ENCODE peak calls at places on chromosome 5, in nine cellular contexts. One of them, this sample, is unnamed.

GRCh38 chr5:171850354-171850947 is 64.8 kb downstream of the SMIM23 start:
- DNase-seq in ovary: no peak
- DNase-seq in endothelial cell of umbilical vein: no peak
- DNase-seq in adrenal gland: no peak
- DNase-seq in heart left ventricle: no peak
- DNase-seq in suprapubic skin: no peak
- DNase-seq in gastrocnemius medialis: peak
- DNase-seq in HCT116: peak
- DNase-seq in esophagus squamous epithelium: no peak
- DNase-seq in this sample: peak

GRCh38 chr5:151237685-151238084 is 13.8 kb upstream of the CCDC69 start:
- DNase-seq in ovary: no peak
- DNase-seq in adrenal gland: no peak
- DNase-seq in suprapubic skin: no peak
- DNase-seq in endothelial cell of umbilical vein: no peak
- DNase-seq in HCT116: no peak
- DNase-seq in esophagus squamous epithelium: no peak
- DNase-seq in heart left ventricle: no peak
- DNase-seq in gastrocnemius medialis: no peak
- DNase-seq in this sample: no peak

GRCh38 chr5:17218353-17219005 is 1.0 kb downstream of the BASP1 start:
- DNase-seq in esophagus squamous epithelium: no peak
- DNase-seq in endothelial cell of umbilical vein: peak
- DNase-seq in suprapubic skin: no peak
- DNase-seq in adrenal gland: peak
- DNase-seq in ovary: peak
- DNase-seq in gastrocnemius medialis: no peak
- DNase-seq in heart left ventricle: no peak
- DNase-seq in HCT116: no peak
- DNase-seq in this sample: peak

GRCh38 chr5:159838551-159839222 is 77.6 kb upstream of the ADRA1B start:
- DNase-seq in heart left ventricle: no peak
- DNase-seq in gastrocnemius medialis: no peak
- DNase-seq in HCT116: no peak
- DNase-seq in adrenal gland: no peak
- DNase-seq in esophagus squamous epithelium: no peak
- DNase-seq in ovary: no peak
- DNase-seq in suprapubic skin: no peak
- DNase-seq in endothelial cell of umbilical vein: no peak
- DNase-seq in this sample: no peak

GRCh38 chr5:154648706-154649105 is 106.5 kb upstream of the LARP1 start:
- DNase-seq in esophagus squamous epithelium: no peak
- DNase-seq in heart left ventricle: no peak
- DNase-seq in HCT116: no peak
- DNase-seq in suprapubic skin: no peak
- DNase-seq in gastrocnemius medialis: peak
- DNase-seq in adrenal gland: peak
- DNase-seq in ovary: no peak
- DNase-seq in endothelial cell of umbilical vein: no peak
- DNase-seq in this sample: no peak

GRCh38 chr5:32646570-32646969 is 61.2 kb downstream of the SUB1 start:
- DNase-seq in gastrocnemius medialis: no peak
- DNase-seq in ovary: no peak
- DNase-seq in endothelial cell of umbilical vein: no peak
- DNase-seq in HCT116: no peak
- DNase-seq in esophagus squamous epithelium: no peak
- DNase-seq in heart left ventricle: no peak
- DNase-seq in adrenal gland: no peak
- DNase-seq in suprapubic skin: no peak
- DNase-seq in this sample: no peak

GRCh38 chr5:91345466-91345865 is 37.7 kb downstream of the ARRDC3 start:
- DNase-seq in HCT116: no peak
- DNase-seq in gastrocnemius medialis: no peak
- DNase-seq in ovary: no peak
- DNase-seq in heart left ventricle: no peak
- DNase-seq in esophagus squamous epithelium: no peak
- DNase-seq in suprapubic skin: no peak
- DNase-seq in endothelial cell of umbilical vein: no peak
- DNase-seq in adrenal gland: no peak
- DNase-seq in this sample: no peak

GRCh38 chr5:91643796-91644195 is 260.7 kb upstream of the ARRDC3 start:
- DNase-seq in suprapubic skin: no peak
- DNase-seq in gastrocnemius medialis: no peak
- DNase-seq in adrenal gland: no peak
- DNase-seq in esophagus squamous epithelium: no peak
- DNase-seq in endothelial cell of umbilical vein: no peak
- DNase-seq in HCT116: no peak
- DNase-seq in heart left ventricle: no peak
- DNase-seq in ovary: no peak
- DNase-seq in this sample: no peak

GRCh38 chr5:153158608-153159007 is 331.9 kb upstream of the GRIA1 start:
- DNase-seq in gastrocnemius medialis: no peak
- DNase-seq in ovary: no peak
- DNase-seq in HCT116: no peak
- DNase-seq in adrenal gland: no peak
- DNase-seq in endothelial cell of umbilical vein: no peak
- DNase-seq in esophagus squamous epithelium: no peak
- DNase-seq in heart left ventricle: no peak
- DNase-seq in suprapubic skin: no peak
- DNase-seq in this sample: no peak

GRCh38 chr5:42854795-42855194 is 43.1 kb upstream of the SELENOP start:
- DNase-seq in ovary: no peak
- DNase-seq in suprapubic skin: no peak
- DNase-seq in adrenal gland: no peak
- DNase-seq in esophagus squamous epithelium: no peak
- DNase-seq in endothelial cell of umbilical vein: no peak
- DNase-seq in heart left ventricle: no peak
- DNase-seq in gastrocnemius medialis: no peak
- DNase-seq in HCT116: no peak
- DNase-seq in this sample: no peak

GRCh38 chr5:168916266-168916665 is 337.1 kb upstream of the PANK3 start:
- DNase-seq in esophagus squamous epithelium: no peak
- DNase-seq in gastrocnemius medialis: peak
- DNase-seq in adrenal gland: peak
- DNase-seq in heart left ventricle: no peak
- DNase-seq in ovary: peak
- DNase-seq in endothelial cell of umbilical vein: no peak
- DNase-seq in HCT116: no peak
- DNase-seq in suprapubic skin: no peak
- DNase-seq in this sample: no peak

GRCh38 chr5:98768160-98769005 is 5.1 kb upstream of the RGMB start:
- DNase-seq in adrenal gland: peak
- DNase-seq in ovary: peak
- DNase-seq in endothelial cell of umbilical vein: peak
- DNase-seq in suprapubic skin: no peak
- DNase-seq in heart left ventricle: peak
- DNase-seq in esophagus squamous epithelium: no peak
- DNase-seq in HCT116: no peak
- DNase-seq in gastrocnemius medialis: no peak
- DNase-seq in this sample: no peak

GRCh38 chr5:174798411-174798930 is 74.1 kb downstream of the MSX2 start:
- DNase-seq in adrenal gland: no peak
- DNase-seq in endothelial cell of umbilical vein: no peak
- DNase-seq in gastrocnemius medialis: no peak
- DNase-seq in esophagus squamous epithelium: no peak
- DNase-seq in suprapubic skin: no peak
- DNase-seq in ovary: no peak
- DNase-seq in heart left ventricle: no peak
- DNase-seq in HCT116: no peak
- DNase-seq in this sample: no peak

GRCh38 chr5:132389453-132390286 is 20.2 kb downstream of the SLC22A5 start:
- DNase-seq in esophagus squamous epithelium: no peak
- DNase-seq in HCT116: peak
- DNase-seq in adrenal gland: no peak
- DNase-seq in heart left ventricle: no peak
- DNase-seq in suprapubic skin: no peak
- DNase-seq in ovary: peak
- DNase-seq in endothelial cell of umbilical vein: peak
- DNase-seq in gastrocnemius medialis: peak
- DNase-seq in this sample: peak

GRCh38 chr5:173165193-173165988 is 21.1 kb downstream of the BNIP1 start:
- DNase-seq in ovary: no peak
- DNase-seq in endothelial cell of umbilical vein: no peak
- DNase-seq in esophagus squamous epithelium: no peak
- DNase-seq in adrenal gland: no peak
- DNase-seq in HCT116: no peak
- DNase-seq in suprapubic skin: no peak
- DNase-seq in gastrocnemius medialis: peak
- DNase-seq in heart left ventricle: no peak
- DNase-seq in this sample: no peak
- H3K4me3 ChIP-seq in ovary: no peak
- H3K4me3 ChIP-seq in endothelial cell of umbilical vein: no peak
- H3K4me3 ChIP-seq in esophagus squamous epithelium: no peak
- H3K4me3 ChIP-seq in adrenal gland: no peak
- H3K4me3 ChIP-seq in HCT116: no peak
- H3K4me3 ChIP-seq in suprapubic skin: no peak
- H3K4me3 ChIP-seq in gastrocnemius medialis: no peak
- H3K4me3 ChIP-seq in heart left ventricle: no peak
- H3K4me3 ChIP-seq in this sample: no peak

DNA sequence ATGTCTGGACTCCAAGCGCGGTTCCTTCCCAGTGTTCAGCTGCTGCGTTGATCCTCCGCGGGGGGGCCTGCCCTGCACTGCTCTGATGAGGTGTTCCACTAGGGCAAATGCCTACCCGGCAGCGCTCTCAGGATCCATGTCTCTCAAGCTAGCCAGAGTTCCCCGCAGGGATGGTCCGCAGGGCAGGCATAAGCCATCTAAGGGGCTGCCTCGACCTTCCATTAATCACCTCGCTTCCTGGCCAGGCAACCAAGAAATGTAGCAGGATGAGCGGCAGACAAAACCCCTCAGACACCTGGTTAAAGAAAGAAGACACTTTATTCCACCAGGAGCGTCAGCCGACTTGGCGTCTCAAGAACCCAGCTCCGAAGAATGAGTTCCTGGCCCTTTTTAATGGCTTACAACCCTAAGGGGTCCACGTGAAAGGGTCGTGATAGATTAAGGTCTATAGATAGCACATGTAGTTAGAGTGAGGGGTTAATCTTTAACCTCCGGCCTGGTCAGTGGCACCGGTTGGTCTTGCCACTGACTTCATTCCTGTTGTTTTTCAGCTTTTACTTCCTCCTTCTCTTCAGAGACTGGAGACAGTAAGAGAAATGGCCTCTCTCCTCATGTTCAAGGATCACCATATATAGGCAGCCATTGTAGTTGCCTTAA is 47.2 kb upstream of the COX7C start:
- DNase-seq in esophagus squamous epithelium: no peak
- DNase-seq in ovary: no peak
- DNase-seq in gastrocnemius medialis: no peak
- DNase-seq in HCT116: no peak
- DNase-seq in endothelial cell of umbilical vein: no peak
- DNase-seq in adrenal gland: no peak
- DNase-seq in suprapubic skin: no peak
- DNase-seq in heart left ventricle: no peak
- DNase-seq in this sample: no peak
- TF ChIP-seq POLR2A in esophagus squamous epithelium: no peak
- TF ChIP-seq POLR2A in ovary: no peak
- TF ChIP-seq POLR2A in gastrocnemius medialis: no peak
- TF ChIP-seq POLR2A in HCT116: no peak
- TF ChIP-seq POLR2A in endothelial cell of umbilical vein: no peak
- TF ChIP-seq POLR2A in adrenal gland: no peak
- TF ChIP-seq POLR2A in suprapubic skin: no peak
- TF ChIP-seq POLR2A in heart left ventricle: no peak
- TF ChIP-seq POLR2A in this sample: no peak

GRCh38 chr5:143403607-143404415 is at the start of gene NR3C1:
- DNase-seq in endothelial cell of umbilical vein: peak
- DNase-seq in ovary: peak
- DNase-seq in esophagus squamous epithelium: peak
- DNase-seq in HCT116: no peak
- DNase-seq in gastrocnemius medialis: peak
- DNase-seq in adrenal gland: peak
- DNase-seq in suprapubic skin: peak
- DNase-seq in heart left ventricle: peak
- DNase-seq in this sample: peak

GRCh38 chr5:143404416-143405062 is 1.1 kb upstream of the NR3C1 start:
- DNase-seq in endothelial cell of umbilical vein: peak
- DNase-seq in adrenal gland: peak
- DNase-seq in esophagus squamous epithelium: peak
- DNase-seq in suprapubic skin: peak
- DNase-seq in heart left ventricle: peak
- DNase-seq in gastrocnemius medialis: peak
- DNase-seq in ovary: peak
- DNase-seq in HCT116: no peak
- DNase-seq in this sample: peak

GRCh38 chr5:143406408-143406807 is 2.9 kb upstream of the NR3C1 start:
- DNase-seq in HCT116: no peak
- DNase-seq in suprapubic skin: no peak
- DNase-seq in heart left ventricle: no peak
- DNase-seq in endothelial cell of umbilical vein: no peak
- DNase-seq in ovary: no peak
- DNase-seq in esophagus squamous epithelium: no peak
- DNase-seq in gastrocnemius medialis: no peak
- DNase-seq in adrenal gland: no peak
- DNase-seq in this sample: no peak

GRCh38 chr5:143405747-143406098 is 2.2 kb upstream of the NR3C1 start:
- DNase-seq in ovary: no peak
- DNase-seq in esophagus squamous epithelium: no peak
- DNase-seq in suprapubic skin: no peak
- DNase-seq in endothelial cell of umbilical vein: no peak
- DNase-seq in HCT116: no peak
- DNase-seq in heart left ventricle: no peak
- DNase-seq in adrenal gland: no peak
- DNase-seq in gastrocnemius medialis: no peak
- DNase-seq in this sample: no peak

DNA sequence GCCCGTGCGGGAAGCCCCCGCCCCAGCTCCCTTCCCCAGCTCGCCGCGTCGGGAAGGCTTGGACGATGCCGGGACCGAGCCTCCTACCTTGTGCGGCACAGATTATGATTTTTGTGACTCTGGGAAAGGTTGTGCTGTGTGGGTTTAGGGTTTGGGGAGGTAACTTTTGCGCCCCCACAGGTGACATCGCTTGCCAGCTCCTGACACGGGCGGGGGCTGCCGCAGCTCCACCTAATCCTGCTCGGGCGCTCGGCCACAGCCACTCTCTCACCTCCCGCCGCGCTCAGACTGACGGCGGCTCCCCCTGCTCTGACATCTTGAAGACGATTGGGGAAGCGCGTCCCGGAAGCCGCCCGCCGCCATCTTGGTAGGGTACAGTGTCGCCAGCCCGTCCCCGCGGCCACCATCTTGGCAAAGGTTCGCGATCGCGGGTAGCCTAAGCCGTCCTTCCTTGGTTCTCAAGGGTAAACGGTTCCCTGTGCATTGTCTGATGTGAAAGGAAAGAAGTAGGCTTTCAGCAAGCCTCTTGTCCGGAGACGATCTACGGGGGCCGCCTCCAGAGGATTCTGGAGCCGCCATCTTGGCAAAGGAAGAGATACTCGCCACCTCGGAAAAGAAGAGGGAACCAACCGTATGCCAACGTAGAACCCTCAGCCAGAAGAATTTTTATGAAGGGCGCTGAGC is 1.7 kb upstream of the NR3C1 start:
- DNase-seq in esophagus squamous epithelium: peak
- DNase-seq in ovary: peak
- DNase-seq in gastrocnemius medialis: peak
- DNase-seq in suprapubic skin: peak
- DNase-seq in endothelial cell of umbilical vein: peak
- DNase-seq in heart left ventricle: peak
- DNase-seq in HCT116: no peak
- DNase-seq in adrenal gland: peak
- DNase-seq in this sample: peak
- TF ChIP-seq CTCF in esophagus squamous epithelium: peak
- TF ChIP-seq CTCF in ovary: peak
- TF ChIP-seq CTCF in gastrocnemius medialis: peak
- TF ChIP-seq CTCF in suprapubic skin: no peak
- TF ChIP-seq CTCF in endothelial cell of umbilical vein: peak
- TF ChIP-seq CTCF in heart left ventricle: no peak
- TF ChIP-seq CTCF in HCT116: no peak
- TF ChIP-seq CTCF in adrenal gland: no peak
- TF ChIP-seq CTCF in this sample: no peak

GRCh38 chr5:95771892-95772291 is 40.8 kb downstream of the RHOBTB3 start:
- DNase-seq in suprapubic skin: no peak
- DNase-seq in esophagus squamous epithelium: no peak
- DNase-seq in ovary: no peak
- DNase-seq in gastrocnemius medialis: no peak
- DNase-seq in adrenal gland: no peak
- DNase-seq in HCT116: no peak
- DNase-seq in endothelial cell of umbilical vein: no peak
- DNase-seq in heart left ventricle: no peak
- DNase-seq in this sample: no peak
- H3K4me3 ChIP-seq in suprapubic skin: no peak
- H3K4me3 ChIP-seq in esophagus squamous epithelium: no peak
- H3K4me3 ChIP-seq in ovary: no peak
- H3K4me3 ChIP-seq in gastrocnemius medialis: no peak
- H3K4me3 ChIP-seq in adrenal gland: no peak
- H3K4me3 ChIP-seq in HCT116: no peak
- H3K4me3 ChIP-seq in endothelial cell of umbilical vein: no peak
- H3K4me3 ChIP-seq in heart left ventricle: no peak
- H3K4me3 ChIP-seq in this sample: no peak

This sample was measured in lower leg skin.